ENCODE peak calls at places on chromosome 1, in four cellular contexts. J, R, G and K are unnamed samples.
A peak's percentile ranks its signal among the peaks of the same experiment; 100 is the strongest.

GRCh38 chr1:224377676-224378006 is 21.0 kb downstream of the CNIH4 start:
- DNase-seq in J (no peak), R (no peak), G (no peak), K (no peak)

GRCh38 chr1:94199398-94199797 is 38.0 kb downstream of the ARHGAP29 start:
- DNase-seq in J (no peak), R (no peak), G (no peak), K (no peak)

GRCh38 chr1:230752407-230752806 is 5.2 kb downstream of the CAPN9 start:
- DNase-seq in J (no peak), R (peak; percentile 69), G (no peak), K (no peak)

GRCh38 chr1:84686203-84686602 is 4.1 kb downstream of the SSX2IP start:
- DNase-seq in J (no peak), R (no peak), G (no peak), K (no peak)

GRCh38 chr1:26300586-26301275 is 5.7 kb downstream of the UBXN11 start:
- DNase-seq in J (no peak), R (no peak), G (no peak), K (no peak)

GRCh38 chr1:22808186-22808845 is 97.7 kb downstream of the EPHB2 start:
- DNase-seq in J (no peak), R (peak; percentile 88), G (no peak), K (no peak)

GRCh38 chr1:234476172-234476571 is 2.8 kb downstream of the TARBP1 start:
- DNase-seq in J (no peak), R (no peak), G (no peak), K (no peak)

GRCh38 chr1:54358503-54359168 is 47.6 kb downstream of the SSBP3 start:
- DNase-seq in J (no peak), R (no peak), G (no peak), K (no peak)

GRCh38 chr1:99264201-99265021 is at the start of gene PLPPR4:
- DNase-seq in J (no peak), R (peak; percentile 39), G (no peak), K (peak; percentile 64)

GRCh38 chr1:24340770-24341169 is 21.6 kb downstream of the GRHL3 start:
- DNase-seq in J (no peak), R (no peak), G (no peak), K (no peak)

GRCh38 chr1:105436589-105437259 is 1619.8 kb upstream of the PRMT6 start:
- DNase-seq in J (no peak), R (no peak), G (no peak), K (peak; percentile 45)

GRCh38 chr1:155307247-155307740 is 1.4 kb upstream of the FDPS start:
- DNase-seq in J (no peak), R (peak; percentile 58), G (no peak), K (no peak)

GRCh38 chr1:38006008-38006828 is 904 bp upstream of the FHL3 start:
- DNase-seq in J (no peak), R (no peak), G (no peak), K (no peak)
- H3K27ac ChIP-seq in J (peak overlapping the region; percentile 66), R (peak overlapping the region; percentile 15), G (peak overlapping the region; percentile 92), K (peak overlapping the region; percentile 96)

GRCh38 chr1:38052750-38053415 is 6.3 kb upstream of the POU3F1 start:
- DNase-seq in J (no peak), R (no peak), G (no peak), K (no peak)
- H3K4me1 ChIP-seq in J (peaks cover 5% of the 10 kb centered on the region), R (peaks cover 8% of the 10 kb centered on the region), G (peaks cover 45% of the 10 kb centered on the region), K (no peaks in the 10 kb centered on the region)

GRCh38 chr1:62725981-62726588 is 37.9 kb upstream of the DOCK7 start:
- DNase-seq in J (no peak), R (peak; percentile 66), G (no peak), K (no peak)

GRCh38 chr1:62722796-62723195 is 34.6 kb upstream of the DOCK7 start:
- DNase-seq in J (no peak), R (no peak), G (no peak), K (no peak)

GRCh38 chr1:62725255-62725654 is 37.1 kb upstream of the DOCK7 start:
- DNase-seq in J (no peak), R (no peak), G (no peak), K (no peak)

GRCh38 chr1:62723841-62724240 is 35.7 kb upstream of the DOCK7 start:
- DNase-seq in J (no peak), R (no peak), G (no peak), K (no peak)

DNA sequence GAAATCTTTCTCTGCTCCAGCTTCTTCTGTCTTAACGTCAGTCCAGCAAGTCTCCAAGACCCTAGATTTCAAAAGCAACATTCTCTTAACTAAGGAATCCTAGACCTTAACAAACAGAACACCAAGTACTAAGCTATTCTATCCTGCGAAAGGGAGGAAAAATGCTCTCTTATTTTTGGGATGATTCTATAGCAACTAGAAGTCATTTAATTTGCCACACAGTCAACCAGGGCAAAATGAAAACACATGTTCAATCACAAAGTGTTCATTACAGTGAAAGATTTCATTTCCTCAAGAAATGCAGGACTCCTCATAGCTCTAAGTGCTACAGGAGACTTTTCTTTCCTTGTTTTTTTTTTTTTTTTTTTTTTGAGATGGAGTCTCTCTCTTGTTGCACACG is 36.2 kb upstream of the DOCK7 start:
- DNase-seq in J (no peak), R (no peak), G (no peak), K (no peak)
- H3K4me3 ChIP-seq in J (no peak overlapping the region), R (no peak overlapping the region), G (no peak overlapping the region), K (no peak overlapping the region)

GRCh38 chr1:6581561-6582305 is 1.9 kb downstream of the ZBTB48 start:
- DNase-seq in J (no peak), R (no peak), G (no peak), K (no peak)
- H3K27ac ChIP-seq in J (peak overlapping the region; percentile 26), R (no peak overlapping the region), G (peak overlapping the region; percentile 99), K (peak overlapping the region; percentile 94)

DNA sequence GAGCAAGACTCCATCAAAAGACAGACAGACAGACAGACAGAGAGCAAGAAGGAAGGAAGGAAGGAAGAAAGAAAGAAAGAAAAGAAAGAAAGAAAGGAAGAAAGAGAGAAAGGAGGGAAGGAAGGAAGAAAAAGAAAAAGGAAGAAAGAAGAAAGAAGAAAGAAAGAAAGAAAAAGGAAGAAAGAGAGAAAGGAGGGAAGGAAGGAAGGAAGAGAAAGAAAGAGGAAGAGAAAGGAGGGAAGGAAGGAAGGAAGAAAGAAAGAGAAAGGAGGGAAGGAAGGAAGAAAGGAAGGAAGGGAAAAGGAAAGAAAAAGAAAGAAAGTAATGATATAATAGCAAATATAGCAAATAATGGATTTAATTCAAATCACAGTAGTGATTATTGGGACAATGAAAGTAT is 32.7 kb downstream of the CHML start:
- DNase-seq in J (no peak), R (no peak), G (no peak), K (no peak)
- H3K4me1 ChIP-seq in J (no peaks in the 10 kb centered on the region), R (peaks cover 7% of the 10 kb centered on the region), G (peaks cover 22% of the 10 kb centered on the region), K (no peaks in the 10 kb centered on the region)

GRCh38 chr1:21045351-21045750 is 131.3 kb downstream of the EIF4G3 start:
- DNase-seq in J (no peak), R (no peak), G (no peak), K (no peak)
- H3K4me3 ChIP-seq in J (no peak overlapping the region), R (no peak overlapping the region), G (no peak overlapping the region), K (no peak overlapping the region)

DNA sequence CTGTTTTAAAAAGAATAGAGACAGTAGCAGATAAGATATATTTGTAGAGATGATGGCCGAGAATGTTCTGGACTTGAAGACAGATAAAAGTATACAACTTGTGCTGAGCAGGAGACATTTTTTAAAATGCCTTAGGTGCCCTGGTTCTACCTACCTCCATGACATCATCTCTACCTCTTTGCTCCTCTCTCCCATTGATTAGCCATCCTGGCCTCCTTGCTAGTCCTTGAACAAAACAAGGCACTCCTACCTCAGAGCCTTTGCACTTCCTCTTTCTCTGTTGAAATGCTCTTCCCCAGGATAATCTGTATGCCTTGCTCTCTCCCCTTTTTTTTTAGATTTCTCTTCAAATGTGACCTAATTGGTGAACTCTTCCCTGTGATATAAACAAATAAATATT is 92.6 kb upstream of the MAGI3 start:
- DNase-seq in J (no peak), R (no peak), G (no peak), K (no peak)
- H3K27ac ChIP-seq in J (no peak overlapping the region), R (no peak overlapping the region), G (no peak overlapping the region), K (no peak overlapping the region)

GRCh38 chr1:245382981-245383380 is 228.2 kb downstream of the KIF26B start:
- DNase-seq in J (no peak), R (no peak), G (no peak), K (no peak)
- H3K4me1 ChIP-seq in J (no peaks in the 10 kb centered on the region), R (peaks cover 9% of the 10 kb centered on the region), G (no peaks in the 10 kb centered on the region), K (no peaks in the 10 kb centered on the region)

GRCh38 chr1:227773558-227773957 is 38.3 kb downstream of the SNAP47 start:
- DNase-seq in J (no peak), R (no peak), G (no peak), K (no peak)

GRCh38 chr1:227770812-227771211 is 35.6 kb downstream of the SNAP47 start:
- DNase-seq in J (no peak), R (no peak), G (no peak), K (no peak)

GRCh38 chr1:227769601-227770494 is 34.6 kb downstream of the SNAP47 start:
- DNase-seq in J (no peak), R (no peak), G (no peak), K (no peak)

GRCh38 chr1:227771771-227772170 is 36.5 kb downstream of the SNAP47 start:
- DNase-seq in J (no peak), R (no peak), G (no peak), K (no peak)

GRCh38 chr1:227771326-227771725 is 36.1 kb downstream of the SNAP47 start:
- DNase-seq in J (no peak), R (no peak), G (no peak), K (no peak)
- H3K4me3 ChIP-seq in J (no peak overlapping the region), R (no peak overlapping the region), G (no peak overlapping the region), K (no peak overlapping the region)

GRCh38 chr1:150762559-150762958 is 3.0 kb downstream of the CTSS start:
- DNase-seq in J (no peak), R (no peak), G (no peak), K (no peak)

GRCh38 chr1:150765229-150765976 is at the start of gene CTSS:
- DNase-seq in J (no peak), R (peak; percentile 47), G (no peak), K (no peak)

GRCh38 chr1:150763018-150763417 is 2.6 kb downstream of the CTSS start:
- DNase-seq in J (no peak), R (no peak), G (no peak), K (no peak)

GRCh38 chr1:150763631-150764223 is 1.9 kb downstream of the CTSS start:
- DNase-seq in J (no peak), R (no peak), G (no peak), K (no peak)

GRCh38 chr1:150764617-150765090 is 924 bp downstream of the CTSS start:
- DNase-seq in J (no peak), R (peak; percentile 75), G (no peak), K (no peak)
- H3K27ac ChIP-seq in J (peak overlapping the region; percentile 72), R (peak overlapping the region; percentile 93), G (peak overlapping the region; percentile 77), K (peak overlapping the region; percentile 8)